ENCODE peak calls at places on chromosomes 13 and 19, in five cellular contexts. T is hepatocyte, P is brain microvascular endothelial cell, B is thoracic aorta, E is HL-60. Y is an unnamed sample.

GRCh38 chr13:93244141-93244917 is 17.7 kb downstream of the GPC6 start:
- DNase-seq in T (peak), P (peak), B (no peak), E (no peak), Y (no peak)

GRCh38 chr13:76773695-76774094 is 112.5 kb downstream of the KCTD12 start:
- DNase-seq in T (no peak), P (no peak), B (no peak), E (no peak), Y (no peak)

GRCh38 chr13:99777873-99778272 is 193.7 kb downstream of the ZIC5 start:
- DNase-seq in T (no peak), P (no peak), B (no peak), E (no peak), Y (no peak)

GRCh38 chr13:72218966-72219365 is 352.0 kb upstream of the DACH1 start:
- DNase-seq in T (no peak), P (no peak), B (no peak), E (no peak), Y (no peak)

GRCh38 chr19:15722956-15723355 is 4.9 kb upstream of the OR10H2 start:
- DNase-seq in T (no peak), P (no peak), B (no peak), E (no peak), Y (no peak)

GRCh38 chr13:29100739-29101138 is 280.6 kb downstream of the MTUS2 start:
- DNase-seq in T (no peak), P (no peak), B (no peak), E (no peak), Y (no peak)

GRCh38 chr19:13615890-13616289 is 109.6 kb upstream of the CACNA1A start:
- DNase-seq in T (no peak), P (peak), B (no peak), E (no peak), Y (no peak)

GRCh38 chr19:35853038-35853756 is 893 bp upstream of the NPHS1 start:
- DNase-seq in T (no peak), P (no peak), B (no peak), E (no peak), Y (no peak)

GRCh38 chr13:78680064-78680463 is 21.1 kb upstream of the OBI1 start:
- DNase-seq in T (no peak), P (no peak), B (no peak), E (no peak), Y (no peak)

GRCh38 chr13:48580185-48580803 is 47.4 kb upstream of the RCBTB2 start:
- DNase-seq in T (peak), P (peak), B (peak), E (peak), Y (peak)

GRCh38 chr19:48127561-48127960 is 16.9 kb upstream of the PLA2G4C start:
- DNase-seq in T (no peak), P (no peak), B (no peak), E (no peak), Y (no peak)

GRCh38 chr19:18254546-18255500 is 19.4 kb downstream of the IQCN start:
- DNase-seq in T (no peak), P (no peak), B (no peak), E (peak), Y (no peak)

GRCh38 chr19:47729799-47730520 is 15.4 kb upstream of the NOP53 start:
- DNase-seq in T (peak), P (no peak), B (no peak), E (peak), Y (peak)

GRCh38 chr13:100818706-100819105 is 144.1 kb upstream of the TMTC4 start:
- DNase-seq in T (no peak), P (no peak), B (no peak), E (no peak), Y (no peak)

GRCh38 chr19:39140594-39140993 is 15.0 kb downstream of the PAK4 start:
- DNase-seq in T (no peak), P (no peak), B (no peak), E (no peak), Y (no peak)

GRCh38 chr13:32253911-32254399 is 61.2 kb downstream of the ZAR1L start:
- DNase-seq in T (no peak), P (no peak), B (no peak), E (no peak), Y (no peak)

GRCh38 chr13:102555914-102556553 is 40.8 kb upstream of the TPP2 start:
- DNase-seq in T (peak), P (peak), B (no peak), E (peak), Y (peak)

GRCh38 chr13:59545007-59545406 is 618.7 kb downstream of the DIAPH3 start:
- DNase-seq in T (no peak), P (no peak), B (no peak), E (no peak), Y (no peak)

GRCh38 chr19:8569066-8569761 is 8.0 kb downstream of the MYO1F start:
- DNase-seq in T (no peak), P (peak), B (no peak), E (peak), Y (peak)

GRCh38 chr13:79937311-79938243 is 403.3 kb downstream of the SPRY2 start:
- DNase-seq in T (no peak), P (peak), B (no peak), E (no peak), Y (no peak)

GRCh38 chr19:31110331-31110730 is 238.9 kb downstream of the TSHZ3 start:
- DNase-seq in T (peak), P (no peak), B (no peak), E (peak), Y (no peak)

GRCh38 chr19:1239796-1240737 is 1.5 kb upstream of the ATP5F1D start:
- DNase-seq in T (peak), P (peak), B (no peak), E (peak), Y (peak)

GRCh38 chr13:42307461-42307860 is 35.5 kb downstream of the AKAP11 start:
- DNase-seq in T (no peak), P (no peak), B (no peak), E (no peak), Y (no peak)

GRCh38 chr13:20441879-20442278 is 83.8 kb downstream of the CRYL1 start:
- DNase-seq in T (no peak), P (no peak), B (no peak), E (no peak), Y (peak)

GRCh38 chr13:28753946-28754345 is 35.2 kb upstream of the SLC46A3 start:
- DNase-seq in T (no peak), P (no peak), B (no peak), E (no peak), Y (no peak)

GRCh38 chr13:59463023-59463422 is 700.7 kb downstream of the DIAPH3 start:
- DNase-seq in T (no peak), P (no peak), B (no peak), E (no peak), Y (no peak)

GRCh38 chr19:12913011-12913561 is 6.0 kb downstream of the SYCE2 start:
- DNase-seq in T (peak), P (no peak), B (no peak), E (peak), Y (no peak)

GRCh38 chr13:112256716-112257497 is 119.2 kb upstream of the SPACA7 start:
- DNase-seq in T (no peak), P (no peak), B (no peak), E (no peak), Y (no peak)

GRCh38 chr13:101178394-101178793 is 237.9 kb downstream of the NALCN start:
- DNase-seq in T (no peak), P (no peak), B (no peak), E (no peak), Y (no peak)

GRCh38 chr19:49422407-49423277 is 599 bp downstream of the PTH2 start:
- DNase-seq in T (peak), P (no peak), B (no peak), E (peak), Y (no peak)

GRCh38 chr13:26500618-26501320 is 56.7 kb upstream of the WASF3 start:
- DNase-seq in T (no peak), P (no peak), B (no peak), E (no peak), Y (no peak)

GRCh38 chr13:24005711-24006281 is 108.5 kb upstream of the C1QTNF9B start:
- DNase-seq in T (no peak), P (no peak), B (no peak), E (no peak), Y (no peak)

GRCh38 chr19:40055049-40055448 is 982 bp downstream of the ZNF780B start:
- DNase-seq in T (no peak), P (no peak), B (no peak), E (no peak), Y (no peak)

GRCh38 chr13:99404005-99404755 is 97.0 kb upstream of the GPR183 start:
- DNase-seq in T (no peak), P (no peak), B (no peak), E (no peak), Y (peak)

GRCh38 chr13:49560270-49561063 is 24.9 kb downstream of the RCBTB1 start:
- DNase-seq in T (peak), P (peak), B (no peak), E (no peak), Y (peak)

GRCh38 chr13:98201178-98201577 is 24.1 kb upstream of the RNF113B start:
- DNase-seq in T (no peak), P (no peak), B (no peak), E (no peak), Y (no peak)

GRCh38 chr13:98204546-98204945 is 27.5 kb upstream of the RNF113B start:
- DNase-seq in T (no peak), P (no peak), B (no peak), E (no peak), Y (no peak)

GRCh38 chr13:98203641-98204326 is 26.7 kb upstream of the RNF113B start:
- DNase-seq in T (no peak), P (no peak), B (no peak), E (no peak), Y (no peak)

GRCh38 chr13:98200211-98200878 is 23.3 kb upstream of the RNF113B start:
- DNase-seq in T (no peak), P (no peak), B (no peak), E (no peak), Y (no peak)

DNA sequence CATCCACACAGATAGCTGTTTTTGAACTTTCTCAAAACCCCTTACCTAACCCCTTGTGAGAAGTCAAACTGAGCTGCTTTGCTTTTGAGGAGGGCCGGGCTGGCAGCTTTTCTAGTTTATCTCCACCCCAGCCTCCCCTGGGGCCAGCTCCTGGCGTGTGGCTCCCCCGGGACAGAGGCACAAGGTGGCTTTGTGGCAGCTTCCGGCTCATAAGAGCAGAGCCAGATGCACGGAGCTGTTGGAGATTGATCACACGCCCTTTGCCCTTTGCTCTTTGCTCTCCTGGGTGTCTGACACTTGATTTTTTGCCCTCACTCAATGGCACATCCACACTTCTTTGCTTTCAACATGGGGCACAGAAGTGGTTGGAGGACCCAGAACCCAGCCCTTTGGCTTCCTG is 25.0 kb upstream of the RNF113B start:
- DNase-seq in T (no peak), P (no peak), B (no peak), E (no peak), Y (no peak)
- H3K27ac ChIP-seq in T (peak), P (no peak), B (no peak), E (no peak), Y (no peak)

GRCh38 chr13:97337985-97338384 is 96.0 kb upstream of the RAP2A start:
- DNase-seq in T (no peak), P (no peak), B (no peak), E (no peak), Y (no peak)

GRCh38 chr13:97340399-97340798 is 93.6 kb upstream of the RAP2A start:
- DNase-seq in T (no peak), P (no peak), B (no peak), E (no peak), Y (no peak)

GRCh38 chr13:97339989-97340361 is 94.0 kb upstream of the RAP2A start:
- DNase-seq in T (no peak), P (no peak), B (no peak), E (no peak), Y (no peak)

GRCh38 chr13:97338571-97338970 is 95.4 kb upstream of the RAP2A start:
- DNase-seq in T (no peak), P (no peak), B (no peak), E (no peak), Y (no peak)

GRCh38 chr13:97339019-97339988 is 94.7 kb upstream of the RAP2A start:
- DNase-seq in T (peak), P (peak), B (peak), E (no peak), Y (no peak)
- TF ChIP-seq CTCF in T (no peak), P (no peak), B (no peak), E (no peak), Y (no peak)

GRCh38 chr13:47110833-47111240 is 214.0 kb upstream of the HTR2A start:
- DNase-seq in T (no peak), P (no peak), B (no peak), E (no peak), Y (no peak)
- H3K27ac ChIP-seq in T (peak), P (no peak), B (no peak), E (no peak), Y (no peak)

DNA sequence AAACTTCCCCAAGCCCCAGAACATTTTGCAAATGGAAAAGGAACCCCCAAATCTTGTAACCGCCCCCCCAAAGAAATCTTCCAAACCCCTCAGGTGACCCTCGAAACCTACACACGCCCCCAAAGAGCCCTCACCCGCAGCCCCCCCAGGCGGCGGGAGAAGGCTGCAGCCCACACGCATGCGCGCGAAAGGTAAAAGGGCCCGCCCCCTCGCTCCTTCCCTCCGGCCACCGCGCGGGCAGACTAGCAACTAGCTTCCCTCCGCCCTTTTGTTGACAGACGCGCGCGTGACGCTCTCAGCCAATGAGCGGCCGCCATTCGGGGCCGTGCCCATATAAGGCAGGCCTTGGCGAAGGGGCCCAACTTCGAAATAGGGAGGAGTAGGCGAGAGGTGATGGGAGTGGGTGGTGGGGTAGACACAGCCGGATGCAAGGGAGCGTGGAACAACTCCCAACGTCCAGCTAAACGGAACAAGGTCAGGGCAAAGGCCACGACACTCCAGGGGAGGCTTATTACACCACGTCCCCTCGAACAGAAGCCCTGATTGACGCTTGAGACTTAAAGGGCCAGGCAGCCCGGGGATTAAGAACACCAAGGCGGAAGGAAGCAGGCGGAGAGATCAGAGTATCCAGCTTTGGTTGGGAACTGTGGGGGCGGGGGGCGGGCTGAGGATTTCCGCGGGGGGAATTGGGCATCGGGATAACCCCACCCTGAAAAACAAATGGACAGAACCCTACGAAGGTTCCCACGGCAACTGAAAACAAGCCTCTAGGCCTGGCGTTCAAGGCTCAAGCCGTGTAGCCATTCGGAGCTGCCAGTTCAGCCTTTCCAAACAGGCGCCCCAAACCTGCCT is 13.3 kb downstream of the FBXO46 start:
- DNase-seq in T (peak), P (peak), B (peak), E (peak), Y (peak)
- TF ChIP-seq CTCF in T (peak), P (peak), B (peak), E (no peak), Y (no peak)

DNA sequence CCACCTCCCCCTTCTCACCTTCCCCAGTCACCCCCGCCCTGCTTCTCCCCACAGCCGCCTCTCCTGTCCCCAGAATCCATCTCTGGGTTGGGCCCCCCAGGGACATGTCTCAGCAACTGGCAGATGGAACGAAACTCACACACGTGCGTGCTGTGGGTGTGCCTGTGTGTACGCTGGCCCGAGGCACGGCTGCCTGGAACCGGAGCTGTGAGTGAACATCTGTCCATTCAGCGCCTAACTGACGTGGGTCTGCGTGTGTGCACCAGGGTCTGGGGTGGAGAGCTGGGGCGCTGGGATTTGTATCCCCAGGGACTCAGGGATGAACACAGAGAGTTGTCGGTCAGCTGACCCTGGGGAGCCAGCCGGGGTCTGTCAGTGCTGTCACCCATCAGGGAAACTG is 752 bp upstream of the HAS1 start:
- DNase-seq in T (no peak), P (no peak), B (no peak), E (no peak), Y (no peak)
- H3K27ac ChIP-seq in T (no peak), P (no peak), B (no peak), E (no peak), Y (peak)

DNA sequence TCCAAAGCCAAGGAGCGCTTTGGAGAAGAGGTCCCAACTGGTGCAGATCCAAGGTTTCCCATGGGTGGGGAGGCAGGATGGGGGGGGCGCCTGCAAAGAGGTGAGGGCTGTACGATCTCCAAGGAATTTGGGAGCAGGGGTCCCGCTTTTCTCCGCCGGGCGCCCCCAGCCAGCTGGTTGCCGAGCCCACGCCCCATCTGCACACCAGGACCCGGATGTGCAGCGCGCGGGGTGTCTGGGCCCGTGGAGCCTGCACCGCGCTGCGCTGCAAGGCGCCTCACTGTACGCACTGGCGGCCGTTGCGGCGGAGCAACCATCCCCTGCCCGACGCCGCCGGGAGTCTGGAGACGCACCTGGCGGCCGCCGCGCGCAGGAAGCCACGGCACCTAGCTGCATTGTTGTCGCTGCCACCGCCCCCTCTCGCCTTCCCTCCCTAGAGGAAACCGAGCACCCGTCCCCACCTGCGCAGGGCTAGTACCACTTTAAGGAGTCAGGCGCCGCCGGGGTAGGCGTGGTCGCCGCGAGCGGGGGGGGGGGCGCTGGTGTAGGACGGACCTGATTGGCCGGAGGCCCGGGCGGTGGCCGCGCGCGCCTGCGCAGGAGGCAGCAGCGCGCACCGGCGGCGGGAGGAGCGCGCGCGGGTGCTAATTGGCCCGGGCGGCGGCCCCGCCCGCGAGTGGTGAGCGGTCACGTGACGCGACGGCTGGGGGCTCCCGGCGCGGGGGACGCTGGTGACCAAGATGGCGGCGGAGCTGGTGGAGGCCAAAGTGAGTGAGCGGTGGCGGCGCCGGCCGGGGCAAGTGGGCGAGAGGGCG is at the start of gene PIAS4:
- DNase-seq in T (peak), P (peak), B (peak), E (peak), Y (peak)
- TF ChIP-seq CTCF in T (no peak), P (no peak), B (no peak), E (no peak), Y (no peak)

DNA sequence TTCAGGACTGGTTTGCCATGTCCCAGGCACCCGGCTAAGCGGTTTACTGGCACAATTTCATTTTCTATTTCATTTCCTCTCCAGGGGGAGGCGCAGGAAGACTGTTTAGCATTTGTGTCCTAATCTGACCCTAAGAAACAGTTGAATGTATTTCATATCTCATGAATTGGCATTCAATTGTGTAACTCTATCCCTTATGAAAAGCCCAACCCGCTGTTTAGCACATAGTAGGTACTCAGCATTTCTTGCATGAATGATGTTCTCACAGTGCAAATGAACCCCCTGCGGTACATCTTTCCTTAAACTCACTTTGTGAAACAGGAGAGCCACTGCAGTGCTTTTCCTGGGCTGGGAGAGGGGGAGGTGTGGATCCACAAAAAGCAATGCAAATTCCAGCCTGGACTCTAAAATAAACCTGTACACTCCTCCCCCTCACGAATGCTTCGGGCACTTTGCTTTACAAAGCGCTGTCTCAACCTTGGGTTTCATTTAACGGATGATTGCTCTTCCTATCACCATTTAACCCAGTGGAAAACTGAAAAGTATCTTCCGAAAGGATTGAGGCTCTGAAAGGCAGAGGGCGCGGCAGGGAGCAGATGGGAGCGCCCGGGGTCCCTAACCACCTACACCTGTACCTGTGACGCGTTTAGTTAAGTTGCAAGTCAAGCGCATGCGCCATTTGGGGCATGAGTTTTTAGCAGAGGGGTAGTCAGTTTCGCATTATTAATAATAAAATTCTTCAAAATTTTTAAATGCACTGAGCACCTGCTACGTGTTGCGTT is 1.2 kb upstream of the EEF2 start:
- DNase-seq in T (peak), P (peak), B (no peak), E (peak), Y (peak)
- H3K27ac ChIP-seq in T (no peak), P (no peak), B (peak), E (peak), Y (peak)